ENCODE peak calls at places on chromosome 5, in seven cellular contexts. One of them, this sample, is unnamed.

GRCh38 chr5:35094966-35095365 is 47.2 kb upstream of the AGXT2 start:
- DNase-seq in stimulated activated CD8-positive, alpha-beta memory T cell treated with anti-CD3 and anti-CD28 coated beads, Interleukin-4, amount 100 ng/mL, for 4 hours: no peak
- DNase-seq in nucleus accumbens: no peak
- DNase-seq in pons: no peak
- DNase-seq in GM04504: no peak
- DNase-seq in ACHN: no peak
- DNase-seq in iris pigment epithelial cell: no peak
- DNase-seq in this sample: no peak

GRCh38 chr5:1364211-1364610 is 19.3 kb upstream of the CLPTM1L start:
- DNase-seq in ACHN: no peak
- DNase-seq in nucleus accumbens: no peak
- DNase-seq in pons: no peak
- DNase-seq in iris pigment epithelial cell: no peak
- DNase-seq in stimulated activated CD8-positive, alpha-beta memory T cell treated with anti-CD3 and anti-CD28 coated beads, Interleukin-4, amount 100 ng/mL, for 4 hours: no peak
- DNase-seq in GM04504: no peak
- DNase-seq in this sample: no peak

GRCh38 chr5:80165430-80165829 is 90.4 kb downstream of the SERINC5 start:
- DNase-seq in ACHN: no peak
- DNase-seq in GM04504: no peak
- DNase-seq in iris pigment epithelial cell: no peak
- DNase-seq in nucleus accumbens: no peak
- DNase-seq in pons: no peak
- DNase-seq in stimulated activated CD8-positive, alpha-beta memory T cell treated with anti-CD3 and anti-CD28 coated beads, Interleukin-4, amount 100 ng/mL, for 4 hours: no peak
- DNase-seq in this sample: no peak

GRCh38 chr5:172104021-172104420 is 84.0 kb downstream of the STK10 start:
- DNase-seq in iris pigment epithelial cell: no peak
- DNase-seq in pons: no peak
- DNase-seq in stimulated activated CD8-positive, alpha-beta memory T cell treated with anti-CD3 and anti-CD28 coated beads, Interleukin-4, amount 100 ng/mL, for 4 hours: no peak
- DNase-seq in ACHN: no peak
- DNase-seq in GM04504: no peak
- DNase-seq in nucleus accumbens: no peak
- DNase-seq in this sample: no peak

GRCh38 chr5:27472000-27472763 is 433.8 kb upstream of the CDH9 start:
- DNase-seq in GM04504: peak
- DNase-seq in pons: no peak
- DNase-seq in stimulated activated CD8-positive, alpha-beta memory T cell treated with anti-CD3 and anti-CD28 coated beads, Interleukin-4, amount 100 ng/mL, for 4 hours: no peak
- DNase-seq in nucleus accumbens: no peak
- DNase-seq in iris pigment epithelial cell: peak
- DNase-seq in ACHN: peak
- DNase-seq in this sample: no peak

GRCh38 chr5:132132138-132132537 is 58.5 kb downstream of the CSF2 start:
- DNase-seq in iris pigment epithelial cell: no peak
- DNase-seq in pons: no peak
- DNase-seq in nucleus accumbens: no peak
- DNase-seq in stimulated activated CD8-positive, alpha-beta memory T cell treated with anti-CD3 and anti-CD28 coated beads, Interleukin-4, amount 100 ng/mL, for 4 hours: no peak
- DNase-seq in ACHN: no peak
- DNase-seq in GM04504: no peak
- DNase-seq in this sample: no peak

GRCh38 chr5:35803221-35803651 is 53.5 kb upstream of the IL7R start:
- DNase-seq in stimulated activated CD8-positive, alpha-beta memory T cell treated with anti-CD3 and anti-CD28 coated beads, Interleukin-4, amount 100 ng/mL, for 4 hours: no peak
- DNase-seq in iris pigment epithelial cell: peak
- DNase-seq in ACHN: no peak
- DNase-seq in nucleus accumbens: peak
- DNase-seq in pons: peak
- DNase-seq in GM04504: peak
- DNase-seq in this sample: no peak

GRCh38 chr5:59358497-59358896 is 535.0 kb downstream of the PDE4D start:
- DNase-seq in GM04504: no peak
- DNase-seq in stimulated activated CD8-positive, alpha-beta memory T cell treated with anti-CD3 and anti-CD28 coated beads, Interleukin-4, amount 100 ng/mL, for 4 hours: no peak
- DNase-seq in ACHN: no peak
- DNase-seq in nucleus accumbens: no peak
- DNase-seq in iris pigment epithelial cell: peak
- DNase-seq in pons: no peak
- DNase-seq in this sample: no peak

GRCh38 chr5:177474845-177475562 is 1.6 kb upstream of the DBN1 start:
- DNase-seq in ACHN: no peak
- DNase-seq in pons: no peak
- DNase-seq in iris pigment epithelial cell: no peak
- DNase-seq in nucleus accumbens: no peak
- DNase-seq in GM04504: no peak
- DNase-seq in stimulated activated CD8-positive, alpha-beta memory T cell treated with anti-CD3 and anti-CD28 coated beads, Interleukin-4, amount 100 ng/mL, for 4 hours: no peak
- DNase-seq in this sample: no peak

GRCh38 chr5:108615216-108615615 is 132.5 kb upstream of the FER start:
- DNase-seq in iris pigment epithelial cell: no peak
- DNase-seq in nucleus accumbens: no peak
- DNase-seq in pons: no peak
- DNase-seq in stimulated activated CD8-positive, alpha-beta memory T cell treated with anti-CD3 and anti-CD28 coated beads, Interleukin-4, amount 100 ng/mL, for 4 hours: no peak
- DNase-seq in ACHN: no peak
- DNase-seq in GM04504: peak
- DNase-seq in this sample: no peak

GRCh38 chr5:157575096-157575872 is at the start of gene ADAM19:
- DNase-seq in iris pigment epithelial cell: peak
- DNase-seq in ACHN: peak
- DNase-seq in nucleus accumbens: no peak
- DNase-seq in stimulated activated CD8-positive, alpha-beta memory T cell treated with anti-CD3 and anti-CD28 coated beads, Interleukin-4, amount 100 ng/mL, for 4 hours: no peak
- DNase-seq in pons: no peak
- DNase-seq in GM04504: peak
- DNase-seq in this sample: peak

GRCh38 chr5:127820910-127821553 is 117.8 kb downstream of the CCDC192 start:
- DNase-seq in nucleus accumbens: no peak
- DNase-seq in stimulated activated CD8-positive, alpha-beta memory T cell treated with anti-CD3 and anti-CD28 coated beads, Interleukin-4, amount 100 ng/mL, for 4 hours: no peak
- DNase-seq in ACHN: peak
- DNase-seq in pons: no peak
- DNase-seq in iris pigment epithelial cell: peak
- DNase-seq in GM04504: peak
- DNase-seq in this sample: no peak

GRCh38 chr5:2196416-2196815 is 313.7 kb upstream of the IRX4 start:
- DNase-seq in ACHN: no peak
- DNase-seq in iris pigment epithelial cell: no peak
- DNase-seq in nucleus accumbens: no peak
- DNase-seq in pons: no peak
- DNase-seq in stimulated activated CD8-positive, alpha-beta memory T cell treated with anti-CD3 and anti-CD28 coated beads, Interleukin-4, amount 100 ng/mL, for 4 hours: no peak
- DNase-seq in GM04504: no peak
- DNase-seq in this sample: no peak

GRCh38 chr5:36403601-36404311 is 102.1 kb upstream of the RANBP3L start:
- DNase-seq in ACHN: no peak
- DNase-seq in iris pigment epithelial cell: peak
- DNase-seq in nucleus accumbens: no peak
- DNase-seq in GM04504: peak
- DNase-seq in stimulated activated CD8-positive, alpha-beta memory T cell treated with anti-CD3 and anti-CD28 coated beads, Interleukin-4, amount 100 ng/mL, for 4 hours: no peak
- DNase-seq in pons: no peak
- DNase-seq in this sample: no peak

GRCh38 chr5:133147411-133147810 is 95.6 kb downstream of the HSPA4 start:
- DNase-seq in stimulated activated CD8-positive, alpha-beta memory T cell treated with anti-CD3 and anti-CD28 coated beads, Interleukin-4, amount 100 ng/mL, for 4 hours: no peak
- DNase-seq in pons: peak
- DNase-seq in GM04504: no peak
- DNase-seq in nucleus accumbens: no peak
- DNase-seq in iris pigment epithelial cell: peak
- DNase-seq in ACHN: no peak
- DNase-seq in this sample: no peak

GRCh38 chr5:34929720-34930526 is 564 bp downstream of the DNAJC21 start:
- DNase-seq in stimulated activated CD8-positive, alpha-beta memory T cell treated with anti-CD3 and anti-CD28 coated beads, Interleukin-4, amount 100 ng/mL, for 4 hours: peak
- DNase-seq in pons: peak
- DNase-seq in ACHN: peak
- DNase-seq in iris pigment epithelial cell: peak
- DNase-seq in nucleus accumbens: peak
- DNase-seq in GM04504: peak
- DNase-seq in this sample: peak

GRCh38 chr5:158819095-158819494 is 280.6 kb downstream of the EBF1 start:
- DNase-seq in ACHN: no peak
- DNase-seq in stimulated activated CD8-positive, alpha-beta memory T cell treated with anti-CD3 and anti-CD28 coated beads, Interleukin-4, amount 100 ng/mL, for 4 hours: no peak
- DNase-seq in iris pigment epithelial cell: no peak
- DNase-seq in nucleus accumbens: no peak
- DNase-seq in pons: no peak
- DNase-seq in GM04504: no peak
- DNase-seq in this sample: no peak

This sample was measured in GM12891.